ENCODE peak calls at places on chromosome 19, in six cellular contexts. G, I, W, E, H and N are unnamed samples.

GRCh38 chr19:49097453-49098288 is 12.4 kb downstream of the SNRNP70 start:
- DNase-seq in E (peak), I (peak), W (peak), H (peak), G (peak), N (peak)

GRCh38 chr19:2495130-2495641 is 19.3 kb downstream of the GADD45B start:
- DNase-seq in W (peak), G (peak), E (peak), H (no peak), I (peak), N (no peak)

GRCh38 chr19:14015454-14016035 is 9.4 kb upstream of the RFX1 start:
- DNase-seq in G (no peak), W (no peak), I (no peak), H (no peak), E (peak), N (no peak)

GRCh38 chr19:29943615-29944014 is 1.6 kb downstream of the URI1 start:
- DNase-seq in E (no peak), G (no peak), I (peak), W (no peak), H (no peak), N (no peak)

GRCh38 chr19:33861950-33862349 is 65.3 kb downstream of the KCTD15 start:
- DNase-seq in E (no peak), I (no peak), W (no peak), G (no peak), H (no peak), N (no peak)

GRCh38 chr19:45217193-45217956 is 27.8 kb downstream of the EXOC3L2 start:
- DNase-seq in G (no peak), W (no peak), E (no peak), H (no peak), I (no peak), N (no peak)

GRCh38 chr19:55196803-55197202 is 12.5 kb downstream of the PTPRH start:
- DNase-seq in E (peak), H (no peak), G (no peak), I (peak), W (peak), N (no peak)

GRCh38 chr19:17794731-17795494 is at the start of gene B3GNT3:
- DNase-seq in W (peak), H (peak), E (peak), G (no peak), I (no peak), N (no peak)

GRCh38 chr19:43545276-43545675 is 12.3 kb downstream of the ZNF575 start:
- DNase-seq in H (no peak), I (no peak), E (no peak), G (no peak), W (no peak), N (no peak)

GRCh38 chr19:21569497-21569870 is 64.1 kb downstream of the ZNF429 start:
- DNase-seq in G (no peak), H (peak), E (peak), I (peak), W (no peak), N (no peak)

GRCh38 chr19:2888739-2889224 is 11.9 kb upstream of the ZNF57 start:
- DNase-seq in G (peak), H (peak), E (peak), W (no peak), I (no peak), N (no peak)

GRCh38 chr19:35151273-35152065 is 3.1 kb upstream of the FXYD5 start:
- DNase-seq in I (no peak), E (no peak), H (no peak), G (no peak), W (no peak), N (no peak)

GRCh38 chr19:49677232-49677881 is at the start of gene PRMT1:
- DNase-seq in H (peak), I (peak), W (peak), G (no peak), E (peak), N (no peak)

GRCh38 chr19:9913237-9914000 is 22.9 kb downstream of the OLFM2 start:
- DNase-seq in H (no peak), E (no peak), W (no peak), G (no peak), I (no peak), N (no peak)

GRCh38 chr19:49801966-49802661 is 11.0 kb downstream of the FUZ start:
- DNase-seq in G (peak), I (peak), W (peak), E (no peak), H (no peak), N (peak)

GRCh38 chr19:5138606-5139594 is 170.0 kb downstream of the KDM4B start:
- DNase-seq in I (peak), G (no peak), H (peak), W (no peak), E (no peak), N (no peak)

GRCh38 chr19:58182577-58182988 is 278 bp upstream of the ZNF274 start:
- DNase-seq in H (no peak), I (no peak), G (no peak), W (no peak), E (no peak), N (no peak)

GRCh38 chr19:48896191-48896720 is 2.3 kb downstream of the TULP2 start:
- DNase-seq in G (peak), W (no peak), E (no peak), I (peak), H (peak), N (no peak)

GRCh38 chr19:3868770-3869456 is at the start of gene ZFR2:
- DNase-seq in G (no peak), W (peak), I (no peak), H (peak), E (no peak), N (no peak)

GRCh38 chr19:18397242-18398202 is at the start of gene LRRC25:
- DNase-seq in W (no peak), H (no peak), I (no peak), E (peak), G (peak), N (no peak)

GRCh38 chr19:29596885-29597525 is 9.1 kb upstream of the POP4 start:
- DNase-seq in I (peak), G (no peak), H (no peak), E (no peak), W (peak), N (peak)

GRCh38 chr19:32866061-32866460 is 3.5 kb downstream of the SLC7A9 start:
- DNase-seq in H (no peak), W (no peak), E (no peak), I (no peak), G (no peak), N (no peak)

GRCh38 chr19:42132030-42132628 is at the start of gene POU2F2:
- DNase-seq in G (peak), H (peak), I (no peak), E (no peak), W (no peak), N (no peak)

GRCh38 chr19:9836021-9836420 is 903 bp downstream of the PIN1 start:
- DNase-seq in W (no peak), G (no peak), H (no peak), E (peak), I (peak), N (no peak)